ENCODE peak calls at places on chromosome X, in eight cellular contexts. One of them, this sample, is unnamed.
A peak's percentile ranks its signal among the peaks of the same experiment; 100 is the strongest.

GRCh38 chrX:17397074-17397473 is 22.1 kb downstream of the NHS start:
- DNase-seq in neural crest cell: no peak
- DNase-seq in myocyte: no peak
- DNase-seq in stimulated activated CD4-positive, alpha-beta T cell treated with anti-CD3 and anti-CD28 coated beads, TNF-alpha, amount 100 ng/mL, for 48 hours: no peak
- DNase-seq in activated naive CD4-positive, alpha-beta T cell treated with anti-CD3 and anti-CD28 coated beads, Interleukin-2, amount 50 U/mL, for 16 hours: no peak
- DNase-seq in GM13976: no peak
- DNase-seq in WERI-Rb-1: no peak
- DNase-seq in heart right ventricle: no peak
- DNase-seq in this sample: no peak

GRCh38 chrX:95505721-95506120 is 1178.9 kb upstream of the DIAPH2 start:
- DNase-seq in neural crest cell: no peak
- DNase-seq in activated naive CD4-positive, alpha-beta T cell treated with anti-CD3 and anti-CD28 coated beads, Interleukin-2, amount 50 U/mL, for 16 hours: no peak
- DNase-seq in GM13976: no peak
- DNase-seq in myocyte: no peak
- DNase-seq in WERI-Rb-1: no peak
- DNase-seq in heart right ventricle: no peak
- DNase-seq in stimulated activated CD4-positive, alpha-beta T cell treated with anti-CD3 and anti-CD28 coated beads, TNF-alpha, amount 100 ng/mL, for 48 hours: no peak
- DNase-seq in this sample: no peak

GRCh38 chrX:11287505-11287904 is 5.7 kb upstream of the AMELX start:
- DNase-seq in stimulated activated CD4-positive, alpha-beta T cell treated with anti-CD3 and anti-CD28 coated beads, TNF-alpha, amount 100 ng/mL, for 48 hours: no peak
- DNase-seq in myocyte: no peak
- DNase-seq in WERI-Rb-1: no peak
- DNase-seq in neural crest cell: no peak
- DNase-seq in heart right ventricle: no peak
- DNase-seq in activated naive CD4-positive, alpha-beta T cell treated with anti-CD3 and anti-CD28 coated beads, Interleukin-2, amount 50 U/mL, for 16 hours: no peak
- DNase-seq in GM13976: no peak
- DNase-seq in this sample: no peak

GRCh38 chrX:118074086-118074485 is 42.5 kb downstream of the KLHL13 start:
- DNase-seq in heart right ventricle: no peak
- DNase-seq in activated naive CD4-positive, alpha-beta T cell treated with anti-CD3 and anti-CD28 coated beads, Interleukin-2, amount 50 U/mL, for 16 hours: no peak
- DNase-seq in WERI-Rb-1: no peak
- DNase-seq in GM13976: no peak
- DNase-seq in neural crest cell: no peak
- DNase-seq in stimulated activated CD4-positive, alpha-beta T cell treated with anti-CD3 and anti-CD28 coated beads, TNF-alpha, amount 100 ng/mL, for 48 hours: no peak
- DNase-seq in myocyte: no peak
- DNase-seq in this sample: no peak

GRCh38 chrX:138925330-138925729 is 213.8 kb upstream of the FGF13 start:
- DNase-seq in WERI-Rb-1: no peak
- DNase-seq in myocyte: peak; percentile 84
- DNase-seq in heart right ventricle: no peak
- DNase-seq in stimulated activated CD4-positive, alpha-beta T cell treated with anti-CD3 and anti-CD28 coated beads, TNF-alpha, amount 100 ng/mL, for 48 hours: no peak
- DNase-seq in activated naive CD4-positive, alpha-beta T cell treated with anti-CD3 and anti-CD28 coated beads, Interleukin-2, amount 50 U/mL, for 16 hours: no peak
- DNase-seq in GM13976: no peak
- DNase-seq in neural crest cell: no peak
- DNase-seq in this sample: no peak

GRCh38 chrX:102042706-102043325 is 82.7 kb upstream of the TCEAL2 start:
- DNase-seq in WERI-Rb-1: no peak
- DNase-seq in activated naive CD4-positive, alpha-beta T cell treated with anti-CD3 and anti-CD28 coated beads, Interleukin-2, amount 50 U/mL, for 16 hours: no peak
- DNase-seq in heart right ventricle: no peak
- DNase-seq in GM13976: no peak
- DNase-seq in stimulated activated CD4-positive, alpha-beta T cell treated with anti-CD3 and anti-CD28 coated beads, TNF-alpha, amount 100 ng/mL, for 48 hours: no peak
- DNase-seq in myocyte: no peak
- DNase-seq in neural crest cell: no peak
- DNase-seq in this sample: no peak

GRCh38 chrX:71994601-71995000 is 84.0 kb downstream of the NHSL2 start:
- DNase-seq in activated naive CD4-positive, alpha-beta T cell treated with anti-CD3 and anti-CD28 coated beads, Interleukin-2, amount 50 U/mL, for 16 hours: no peak
- DNase-seq in neural crest cell: no peak
- DNase-seq in WERI-Rb-1: no peak
- DNase-seq in heart right ventricle: no peak
- DNase-seq in GM13976: no peak
- DNase-seq in stimulated activated CD4-positive, alpha-beta T cell treated with anti-CD3 and anti-CD28 coated beads, TNF-alpha, amount 100 ng/mL, for 48 hours: no peak
- DNase-seq in myocyte: no peak
- DNase-seq in this sample: no peak

GRCh38 chrX:29617276-29617675 is 598.1 kb upstream of the MAGEB2 start:
- DNase-seq in GM13976: no peak
- DNase-seq in myocyte: no peak
- DNase-seq in neural crest cell: no peak
- DNase-seq in activated naive CD4-positive, alpha-beta T cell treated with anti-CD3 and anti-CD28 coated beads, Interleukin-2, amount 50 U/mL, for 16 hours: no peak
- DNase-seq in stimulated activated CD4-positive, alpha-beta T cell treated with anti-CD3 and anti-CD28 coated beads, TNF-alpha, amount 100 ng/mL, for 48 hours: no peak
- DNase-seq in WERI-Rb-1: no peak
- DNase-seq in heart right ventricle: no peak
- DNase-seq in this sample: no peak

GRCh38 chrX:15235001-15235400 is 34.9 kb downstream of the ASB9 start:
- DNase-seq in neural crest cell: no peak
- DNase-seq in activated naive CD4-positive, alpha-beta T cell treated with anti-CD3 and anti-CD28 coated beads, Interleukin-2, amount 50 U/mL, for 16 hours: no peak
- DNase-seq in WERI-Rb-1: no peak
- DNase-seq in heart right ventricle: no peak
- DNase-seq in GM13976: no peak
- DNase-seq in myocyte: no peak
- DNase-seq in stimulated activated CD4-positive, alpha-beta T cell treated with anti-CD3 and anti-CD28 coated beads, TNF-alpha, amount 100 ng/mL, for 48 hours: no peak
- DNase-seq in this sample: no peak

GRCh38 chrX:24646745-24647182 is 383 bp downstream of the PCYT1B start:
- DNase-seq in WERI-Rb-1: peak; percentile 10
- DNase-seq in myocyte: peak; percentile 2
- DNase-seq in activated naive CD4-positive, alpha-beta T cell treated with anti-CD3 and anti-CD28 coated beads, Interleukin-2, amount 50 U/mL, for 16 hours: no peak
- DNase-seq in stimulated activated CD4-positive, alpha-beta T cell treated with anti-CD3 and anti-CD28 coated beads, TNF-alpha, amount 100 ng/mL, for 48 hours: no peak
- DNase-seq in neural crest cell: peak; percentile 35
- DNase-seq in heart right ventricle: no peak
- DNase-seq in GM13976: no peak
- DNase-seq in this sample: no peak

This sample was measured in suprapubic skin.